ENCODE peak calls at places on chromosomes 3 and 15, in nine cellular contexts. H is GM23338; M is CD4-positive, CD25-positive, alpha-beta regulatory T cell; I is tibial nerve; T is endodermal cell; K is aorta; E is colonic mucosa; W is kidney epithelial cell; C is sigmoid colon. S is an unnamed sample.

GRCh38 chr3:195438371-195438770 is 4.4 kb downstream of the ACAP2 start:
- DNase-seq in H (no peak), M (no peak), I (no peak), T (no peak), K (no peak), E (no peak), W (no peak), C (no peak), S (no peak)

GRCh38 chr3:29384640-29385039 is 103.8 kb downstream of the RBMS3 start:
- DNase-seq in H (peak; percentile 33), M (no peak), I (no peak), T (peak; percentile 44), K (peak; percentile 47), E (no peak), W (peak; percentile 29), C (peak; percentile 65), S (no peak)

GRCh38 chr3:101501783-101502182 is 11.2 kb downstream of the SENP7 start:
- DNase-seq in H (no peak), M (no peak), I (no peak), T (no peak), K (no peak), E (no peak), W (no peak), C (no peak), S (no peak)

GRCh38 chr3:128278130-128278529 is 124.8 kb downstream of the EEFSEC start:
- DNase-seq in H (no peak), M (no peak), I (no peak), T (peak; percentile 26), K (no peak), E (no peak), W (no peak), C (no peak), S (no peak)

GRCh38 chr3:131072845-131073244 is 46.2 kb downstream of the NEK11 start:
- DNase-seq in H (no peak), M (no peak), I (no peak), T (no peak), K (no peak), E (no peak), W (no peak), C (peak; percentile 73), S (no peak)

GRCh38 chr15:90955911-90956310 is 1.2 kb downstream of the RCCD1 start:
- DNase-seq in H (peak; percentile 11), M (peak; percentile 15), I (no peak), T (no peak), K (no peak), E (peak; percentile 85), W (no peak), C (no peak), S (no peak)

GRCh38 chr3:59549972-59550371 is 500.1 kb upstream of the CFAP20DC start:
- DNase-seq in H (no peak), M (no peak), I (no peak), T (no peak), K (no peak), E (no peak), W (no peak), C (no peak), S (no peak)

GRCh38 chr3:54232618-54233017 is 110.3 kb downstream of the CACNA2D3 start:
- DNase-seq in H (no peak), M (no peak), I (no peak), T (no peak), K (no peak), E (peak; percentile 26), W (no peak), C (no peak), S (no peak)

GRCh38 chr3:13189639-13190375 is 116.6 kb upstream of the IQSEC1 start:
- DNase-seq in H (no peak), M (peak; percentile 66), I (no peak), T (peak; percentile 45), K (no peak), E (no peak), W (peak; percentile 31), C (peak; percentile 54), S (no peak)

GRCh38 chr15:90287096-90287495 is 21.6 kb downstream of the NGRN start:
- DNase-seq in H (peak; percentile 72), M (no peak), I (no peak), T (peak; percentile 59), K (no peak), E (no peak), W (no peak), C (no peak), S (peak; percentile 80)

GRCh38 chr3:5321941-5322340 is 134.4 kb downstream of the EDEM1 start:
- DNase-seq in H (no peak), M (no peak), I (no peak), T (no peak), K (no peak), E (no peak), W (peak; percentile 65), C (no peak), S (no peak)

GRCh38 chr15:57462391-57462790 is 86.1 kb downstream of the CGNL1 start:
- DNase-seq in H (no peak), M (no peak), I (no peak), T (no peak), K (no peak), E (no peak), W (no peak), C (no peak), S (no peak)

GRCh38 chr3:153070153-153070868 is 91.7 kb upstream of the RAP2B start:
- DNase-seq in H (no peak), M (no peak), I (no peak), T (no peak), K (no peak), E (no peak), W (peak; percentile 23), C (no peak), S (no peak)

GRCh38 chr3:6770376-6770648 is 90.6 kb upstream of the GRM7 start:
- DNase-seq in H (no peak), M (no peak), I (no peak), T (no peak), K (no peak), E (no peak), W (no peak), C (no peak), S (peak; percentile 15)

GRCh38 chr3:112338021-112338726 is 5.2 kb downstream of the CD200 start:
- DNase-seq in H (no peak), M (no peak), I (no peak), T (no peak), K (no peak), E (no peak), W (no peak), C (no peak), S (no peak)

GRCh38 chr3:171788546-171789351 is 21.5 kb downstream of the PLD1 start:
- DNase-seq in H (no peak), M (no peak), I (no peak), T (no peak), K (no peak), E (no peak), W (no peak), C (no peak), S (no peak)

GRCh38 chr3:21621396-21621695 is 129.7 kb downstream of the ZNF385D start:
- DNase-seq in H (no peak), M (no peak), I (no peak), T (no peak), K (no peak), E (no peak), W (peak; percentile 65), C (no peak), S (no peak)

DNA sequence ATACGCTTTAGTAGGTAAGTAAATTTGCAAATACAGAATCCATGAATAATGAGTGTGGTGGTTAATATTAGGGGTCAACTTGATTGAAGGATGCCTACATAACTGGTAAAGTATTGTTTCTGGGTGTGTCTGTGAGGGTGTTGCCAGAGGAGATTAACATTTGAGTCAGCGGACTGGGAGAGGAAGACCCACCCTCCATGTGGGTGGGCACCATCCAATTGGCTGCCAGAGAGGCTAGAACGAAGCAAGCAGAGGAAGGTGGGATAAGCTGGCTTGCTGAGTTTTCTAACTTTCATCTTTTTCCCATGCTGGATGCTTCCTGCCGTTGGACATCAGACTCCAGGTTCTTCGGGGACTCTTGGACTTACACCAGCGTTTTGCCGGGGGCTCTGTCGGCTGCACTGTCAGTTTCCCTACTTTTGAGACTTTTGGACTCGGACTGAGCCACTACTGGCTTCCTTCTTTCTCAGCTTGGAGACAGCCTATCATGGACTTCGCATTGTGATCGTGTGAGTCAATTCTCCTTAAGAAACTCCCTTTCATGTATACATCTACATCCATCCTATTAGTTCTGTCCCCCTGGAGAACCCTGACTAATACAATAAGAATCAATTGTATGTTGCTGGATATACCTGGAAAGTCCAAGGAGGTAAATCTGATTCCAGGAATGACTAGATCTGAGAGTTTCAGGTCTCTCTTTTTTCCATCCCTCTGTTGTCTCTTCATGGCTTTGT is 25.8 kb upstream of the NEDD4 start:
- DNase-seq in H (no peak), M (no peak), I (no peak), T (no peak), K (no peak), E (no peak), W (no peak), C (no peak), S (no peak)
- H3K4me3 ChIP-seq in H (no peak overlapping the region), M (no peak overlapping the region), I (no peak overlapping the region), T (no peak overlapping the region), K (no peak overlapping the region), E (no peak overlapping the region), W (no peak overlapping the region), C (no peak overlapping the region), S (no peak overlapping the region)

DNA sequence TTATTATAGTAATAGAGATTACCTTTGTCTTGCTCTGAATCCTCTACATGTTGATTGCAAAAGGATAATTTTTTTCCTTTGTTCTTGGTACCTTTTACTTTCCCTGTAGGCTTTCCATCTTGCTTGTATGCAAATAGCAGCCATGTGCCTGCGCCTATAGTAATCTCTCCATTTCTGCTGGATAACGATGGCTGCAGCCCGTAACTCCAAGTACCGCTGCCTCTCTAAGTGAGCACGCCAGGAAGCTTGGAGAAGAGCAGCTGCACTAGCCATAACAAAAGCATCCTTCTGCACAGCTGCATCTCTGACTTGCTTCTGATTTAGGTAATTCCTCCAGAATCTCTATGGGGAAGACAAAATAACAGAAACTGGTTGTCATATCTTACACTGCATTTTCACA is 89.3 kb downstream of the NR2E3 start:
- DNase-seq in H (peak; percentile 17), M (no peak), I (no peak), T (no peak), K (no peak), E (no peak), W (no peak), C (no peak), S (no peak)
- H3K36me3 ChIP-seq in H (no peaks in the 10 kb centered on the region), M (peaks cover 24% of the 10 kb centered on the region), I (peaks cover 5% of the 10 kb centered on the region), T (peaks cover 48% of the 10 kb centered on the region), K (peaks cover 5% of the 10 kb centered on the region), E (no peaks in the 10 kb centered on the region), W (no peaks in the 10 kb centered on the region), C (peaks cover 79% of the 10 kb centered on the region), S (no peaks in the 10 kb centered on the region)

GRCh38 chr3:184562146-184562861 is 719 bp downstream of the EPHB3 start:
- DNase-seq in H (no peak), M (no peak), I (no peak), T (peak; percentile 73), K (peak; percentile 55), E (no peak), W (no peak), C (no peak), S (peak; percentile 75)
- H3K4me3 ChIP-seq in H (peak overlapping the region; percentile 59), M (no peak overlapping the region), I (peak overlapping the region; percentile 65), T (peak overlapping the region; percentile 98), K (peak overlapping the region; percentile 63), E (peak overlapping the region; percentile 78), W (peak overlapping the region; percentile 42), C (peak overlapping the region; percentile 70), S (peak overlapping the region; percentile 50)

DNA sequence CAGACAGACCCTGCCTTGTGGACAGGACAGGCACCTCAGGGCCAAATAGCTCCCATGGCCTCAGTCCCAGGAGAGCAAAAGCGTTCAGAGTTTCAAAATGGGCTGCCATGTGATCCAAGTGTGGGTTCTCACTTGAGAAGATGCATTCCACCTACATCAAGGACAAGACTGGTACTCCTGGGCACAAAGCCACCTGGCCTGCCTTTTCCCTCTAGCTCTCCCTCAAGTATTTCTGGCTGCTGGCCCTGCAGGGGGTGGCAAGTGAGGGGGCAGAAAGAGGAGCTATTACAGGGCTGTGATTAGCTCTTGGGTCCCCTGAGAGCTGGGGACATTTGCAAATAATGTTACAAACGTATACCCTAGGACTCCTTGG is 6.5 kb upstream of the COL7A1 start:
- DNase-seq in H (no peak), M (no peak), I (no peak), T (no peak), K (no peak), E (no peak), W (no peak), C (no peak), S (no peak)
- H3K36me3 ChIP-seq in H (peaks cover 23% of the 10 kb centered on the region), M (peaks cover 62% of the 10 kb centered on the region), I (peaks cover 53% of the 10 kb centered on the region), T (peaks cover 76% of the 10 kb centered on the region), K (peaks cover 30% of the 10 kb centered on the region), E (peaks cover 51% of the 10 kb centered on the region), W (peaks cover 13% of the 10 kb centered on the region), C (peaks cover 82% of the 10 kb centered on the region), S (peaks cover 67% of the 10 kb centered on the region)

S was measured in H7.